ENCODE peak calls at places on chromosomes 7 and 10, in ten cellular contexts. L is kidney; D is IMR-90; K is right lobe of liver; Q is colonic mucosa; I is DND-41; T is hepatocyte; C is OCI-LY7; B is adrenal gland; H is naive thymus-derived CD4-positive, alpha-beta T cell. Y is an unnamed sample.

GRCh38 chr10:34802692-34803091 is 12.4 kb downstream of the PARD3 start:
- DNase-seq in K (no peak), H (no peak), T (no peak), D (no peak), L (no peak), C (no peak), I (no peak), Q (no peak), B (no peak), Y (no peak)

GRCh38 chr7:20804376-20804775 is 17.7 kb upstream of the SP8 start:
- DNase-seq in H (no peak), L (no peak), K (no peak), T (no peak), Q (no peak), C (no peak), I (no peak), B (no peak), D (no peak), Y (no peak)

GRCh38 chr10:133275683-133276092 is 980 bp downstream of the ADAM8 start:
- DNase-seq in H (peak; percentile 40), I (no peak), T (no peak), D (no peak), C (peak; percentile 53), L (peak; percentile 71), K (no peak), B (no peak), Q (no peak), Y (no peak)

GRCh38 chr7:81715984-81716588 is 53.8 kb downstream of the HGF start:
- DNase-seq in Q (no peak), H (no peak), K (no peak), C (no peak), T (peak; percentile 17), D (peak; percentile 53), I (no peak), L (no peak), B (no peak), Y (no peak)

GRCh38 chr10:98885380-98885779 is 350.3 kb downstream of the HPSE2 start:
- DNase-seq in L (no peak), C (no peak), K (no peak), H (no peak), Q (no peak), D (no peak), B (no peak), I (no peak), T (no peak), Y (no peak)

GRCh38 chr10:29957887-29958330 is 101.5 kb downstream of the JCAD start:
- DNase-seq in C (no peak), D (no peak), L (peak; percentile 94), Q (no peak), K (peak; percentile 97), B (peak; percentile 81), I (no peak), T (no peak), H (no peak), Y (peak; percentile 56)

GRCh38 chr7:95602421-95602820 is 6.1 kb upstream of the PDK4 start:
- DNase-seq in T (no peak), L (no peak), C (no peak), K (no peak), Q (no peak), H (no peak), D (no peak), B (no peak), I (no peak), Y (no peak)

GRCh38 chr10:82294874-82295378 is 419.9 kb downstream of the NRG3 start:
- DNase-seq in K (no peak), B (no peak), Q (no peak), T (no peak), D (no peak), I (no peak), H (no peak), L (no peak), C (no peak), Y (no peak)

GRCh38 chr10:22758862-22759261 is 44.5 kb upstream of the PIP4K2A start:
- DNase-seq in C (no peak), K (no peak), L (no peak), D (no peak), I (no peak), T (no peak), H (no peak), B (no peak), Q (no peak), Y (no peak)

GRCh38 chr7:88310950-88311674 is 4.4 kb upstream of the STEAP4 start:
- DNase-seq in D (no peak), K (no peak), C (no peak), T (no peak), B (no peak), H (no peak), L (no peak), Q (no peak), I (no peak), Y (peak; percentile 58)

GRCh38 chr7:14321947-14322346 is 332.5 kb upstream of the ETV1 start:
- DNase-seq in T (no peak), I (no peak), Q (no peak), K (peak; percentile 55), C (no peak), L (no peak), H (no peak), B (no peak), D (no peak), Y (no peak)

GRCh38 chr10:105973252-105973877 is 1191.1 kb downstream of the SORCS1 start:
- DNase-seq in B (no peak), D (no peak), Q (no peak), H (no peak), T (no peak), L (no peak), K (no peak), I (no peak), C (no peak), Y (no peak)

GRCh38 chr10:126663880-126664279 is 6.6 kb downstream of the C10orf90 start:
- DNase-seq in B (no peak), Q (no peak), D (peak; percentile 0), L (no peak), I (no peak), C (no peak), T (no peak), K (no peak), H (no peak), Y (no peak)

GRCh38 chr10:124156524-124157225 is 63.3 kb upstream of the CHST15 start:
- DNase-seq in D (no peak), B (peak; percentile 45), K (peak; percentile 67), I (no peak), T (no peak), Q (no peak), C (peak; percentile 29), L (peak; percentile 82), H (no peak), Y (no peak)

GRCh38 chr10:31647861-31648260 is 280.8 kb downstream of the ARHGAP12 start:
- DNase-seq in L (no peak), T (no peak), Q (no peak), I (peak; percentile 13), B (no peak), H (no peak), K (no peak), C (no peak), D (peak; percentile 35), Y (no peak)

GRCh38 chr10:107894521-107894920 is 730.0 kb upstream of the SORCS1 start:
- DNase-seq in D (no peak), H (no peak), Q (no peak), C (no peak), I (no peak), L (no peak), B (no peak), T (no peak), K (no peak), Y (no peak)

GRCh38 chr10:5658871-5659618 is 7.3 kb downstream of the ASB13 start:
- DNase-seq in I (no peak), T (peak; percentile 24), Q (no peak), K (no peak), D (no peak), B (no peak), C (peak; percentile 51), H (no peak), L (no peak), Y (no peak)

GRCh38 chr7:137967143-137968018 is 34.5 kb downstream of the CREB3L2 start:
- DNase-seq in K (no peak), L (no peak), T (peak; percentile 50), I (no peak), B (no peak), H (no peak), Q (no peak), D (peak; percentile 80), C (no peak), Y (no peak)

GRCh38 chr7:143408247-143408685 is 390 bp downstream of the EPHA1 start:
- DNase-seq in T (no peak), K (peak; percentile 75), D (no peak), H (no peak), L (no peak), Q (no peak), I (no peak), B (no peak), C (no peak), Y (no peak)
- H3K27ac ChIP-seq in T (peak overlapping the region; percentile 34), K (no peak overlapping the region), D (no peak overlapping the region), H (peak overlapping the region; percentile 69), L (no peak overlapping the region), Q (peak overlapping the region; percentile 2), I (no peak overlapping the region), B (no peak overlapping the region), C (no peak overlapping the region), Y (no peak overlapping the region)

DNA sequence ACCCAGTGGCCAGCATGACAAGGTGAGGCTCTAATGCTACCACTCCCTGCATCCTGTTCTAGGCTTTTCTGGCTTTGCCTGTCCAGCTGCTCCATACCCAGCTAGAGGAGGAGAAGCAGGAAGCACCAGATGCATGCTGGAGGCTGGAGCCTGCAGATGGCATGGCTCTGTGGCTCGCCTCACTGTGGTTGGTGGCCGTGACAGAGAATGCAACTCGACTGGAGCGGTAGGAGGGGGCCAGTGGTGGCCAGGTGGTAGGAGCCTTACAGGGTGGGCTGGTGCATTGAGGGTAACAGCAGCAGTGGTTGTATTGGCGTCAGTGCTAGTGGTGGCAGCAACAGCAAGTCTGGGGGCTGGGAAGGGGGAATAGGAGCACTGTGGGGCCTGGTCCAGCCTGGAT is 128.6 kb downstream of the ZNF248 start:
- DNase-seq in L (no peak), K (no peak), B (no peak), Q (no peak), I (peak; percentile 25), C (no peak), H (no peak), D (no peak), T (no peak), Y (no peak)
- H3K9me3 ChIP-seq in L (no peaks in the 10 kb centered on the region), K (no peaks in the 10 kb centered on the region), B (no peaks in the 10 kb centered on the region), Q (no peaks in the 10 kb centered on the region), I (no peaks in the 10 kb centered on the region), C (no peaks in the 10 kb centered on the region), H (no peaks in the 10 kb centered on the region), D (peaks cover 11% of the 10 kb centered on the region), T (peaks cover 3% of the 10 kb centered on the region), Y (no peaks in the 10 kb centered on the region)

GRCh38 chr7:43785425-43785824 is 26.9 kb downstream of the BLVRA start:
- DNase-seq in D (peak; percentile 92), C (no peak), B (peak; percentile 43), H (no peak), I (no peak), Q (no peak), T (peak; percentile 76), K (no peak), L (no peak), Y (no peak)
- H3K27ac ChIP-seq in D (no peak overlapping the region), C (no peak overlapping the region), B (no peak overlapping the region), H (no peak overlapping the region), I (no peak overlapping the region), Q (no peak overlapping the region), T (peak overlapping the region; percentile 44), K (no peak overlapping the region), L (no peak overlapping the region), Y (no peak overlapping the region)

DNA sequence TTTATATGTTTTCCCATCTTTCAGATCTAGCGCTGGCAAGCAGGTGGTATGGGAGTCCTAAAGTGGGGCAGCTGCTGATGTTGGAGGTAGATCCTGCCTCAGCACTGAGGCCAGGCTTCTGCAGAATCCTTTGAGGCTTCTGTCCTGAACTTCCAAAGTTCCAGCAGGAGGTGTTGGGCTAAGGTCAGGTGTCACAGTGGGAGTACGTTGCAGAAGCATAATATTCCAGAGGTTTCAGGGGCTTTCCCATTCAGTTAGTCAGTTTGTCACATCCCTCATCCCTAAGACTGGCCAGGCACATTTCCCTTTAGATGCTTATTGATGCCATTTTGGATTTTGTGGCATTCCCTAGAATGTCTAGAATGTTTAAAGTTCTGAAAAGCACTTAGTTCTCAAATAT is 319.2 kb upstream of the PHYHIPL start:
- DNase-seq in H (no peak), C (no peak), T (no peak), Q (no peak), I (no peak), L (no peak), K (no peak), B (no peak), D (no peak), Y (no peak)
- H3K9me3 ChIP-seq in H (no peaks in the 10 kb centered on the region), C (no peaks in the 10 kb centered on the region), T (no peaks in the 10 kb centered on the region), Q (no peaks in the 10 kb centered on the region), I (no peaks in the 10 kb centered on the region), L (no peaks in the 10 kb centered on the region), K (no peaks in the 10 kb centered on the region), B (no peaks in the 10 kb centered on the region), D (no peaks in the 10 kb centered on the region), Y (no peaks in the 10 kb centered on the region)